ENCODE peak calls at places on chromosomes 11 and 22, in seven cellular contexts. One of them, this sample, is unnamed. For H3K27me3, the result is how much of the 10 kb centered on the place peaks cover.

GRCh38 chr11:35288311-35288710 is 131.0 kb downstream of the SLC1A2 start:
- DNase-seq in left ventricle myocardium inferior: no peak
- DNase-seq in brain microvascular endothelial cell: no peak
- DNase-seq in CD4-positive, CD25-positive, alpha-beta regulatory T cell: no peak
- DNase-seq in lower lobe of right lung: no peak
- DNase-seq in HL-60: no peak
- DNase-seq in heart left ventricle: no peak
- DNase-seq in this sample: no peak

GRCh38 chr22:39433476-39434242 is 23.2 kb upstream of the MGAT3 start:
- DNase-seq in left ventricle myocardium inferior: no peak
- DNase-seq in brain microvascular endothelial cell: no peak
- DNase-seq in CD4-positive, CD25-positive, alpha-beta regulatory T cell: no peak
- DNase-seq in lower lobe of right lung: no peak
- DNase-seq in HL-60: no peak
- DNase-seq in heart left ventricle: peak
- DNase-seq in this sample: no peak

GRCh38 chr11:79363261-79363660 is 77.6 kb downstream of the TENM4 start:
- DNase-seq in left ventricle myocardium inferior: no peak
- DNase-seq in brain microvascular endothelial cell: no peak
- DNase-seq in CD4-positive, CD25-positive, alpha-beta regulatory T cell: no peak
- DNase-seq in lower lobe of right lung: no peak
- DNase-seq in HL-60: no peak
- DNase-seq in heart left ventricle: no peak
- DNase-seq in this sample: no peak

GRCh38 chr11:33912405-33913361 is 20.8 kb upstream of the LMO2 start:
- DNase-seq in left ventricle myocardium inferior: no peak
- DNase-seq in brain microvascular endothelial cell: peak
- DNase-seq in CD4-positive, CD25-positive, alpha-beta regulatory T cell: no peak
- DNase-seq in lower lobe of right lung: no peak
- DNase-seq in HL-60: peak
- DNase-seq in heart left ventricle: peak
- DNase-seq in this sample: no peak

GRCh38 chr11:108144615-108145014 is 23.2 kb downstream of the ACAT1 start:
- DNase-seq in left ventricle myocardium inferior: no peak
- DNase-seq in brain microvascular endothelial cell: no peak
- DNase-seq in CD4-positive, CD25-positive, alpha-beta regulatory T cell: no peak
- DNase-seq in lower lobe of right lung: no peak
- DNase-seq in HL-60: no peak
- DNase-seq in heart left ventricle: no peak
- DNase-seq in this sample: no peak

GRCh38 chr11:18608373-18608772 is 8.8 kb downstream of the MISFA start:
- DNase-seq in left ventricle myocardium inferior: no peak
- DNase-seq in brain microvascular endothelial cell: no peak
- DNase-seq in CD4-positive, CD25-positive, alpha-beta regulatory T cell: no peak
- DNase-seq in lower lobe of right lung: no peak
- DNase-seq in HL-60: no peak
- DNase-seq in heart left ventricle: no peak
- DNase-seq in this sample: no peak

GRCh38 chr11:72010529-72011233 is 12.0 kb downstream of the IL18BP start:
- DNase-seq in left ventricle myocardium inferior: no peak
- DNase-seq in brain microvascular endothelial cell: no peak
- DNase-seq in CD4-positive, CD25-positive, alpha-beta regulatory T cell: no peak
- DNase-seq in lower lobe of right lung: no peak
- DNase-seq in HL-60: no peak
- DNase-seq in heart left ventricle: peak
- DNase-seq in this sample: no peak

GRCh38 chr11:3614742-3615171 is 27.0 kb downstream of the ART5 start:
- DNase-seq in left ventricle myocardium inferior: no peak
- DNase-seq in brain microvascular endothelial cell: no peak
- DNase-seq in CD4-positive, CD25-positive, alpha-beta regulatory T cell: no peak
- DNase-seq in lower lobe of right lung: peak
- DNase-seq in HL-60: peak
- DNase-seq in heart left ventricle: no peak
- DNase-seq in this sample: peak

GRCh38 chr11:100776212-100776896 is 89.3 kb downstream of the ARHGAP42 start:
- DNase-seq in left ventricle myocardium inferior: no peak
- DNase-seq in brain microvascular endothelial cell: peak
- DNase-seq in CD4-positive, CD25-positive, alpha-beta regulatory T cell: no peak
- DNase-seq in lower lobe of right lung: no peak
- DNase-seq in HL-60: no peak
- DNase-seq in heart left ventricle: no peak
- DNase-seq in this sample: no peak

GRCh38 chr11:19680824-19681368 is 31.7 kb upstream of the NAV2 start:
- DNase-seq in left ventricle myocardium inferior: no peak
- DNase-seq in brain microvascular endothelial cell: no peak
- DNase-seq in CD4-positive, CD25-positive, alpha-beta regulatory T cell: no peak
- DNase-seq in lower lobe of right lung: no peak
- DNase-seq in HL-60: no peak
- DNase-seq in heart left ventricle: no peak
- DNase-seq in this sample: no peak

GRCh38 chr22:41528132-41528766 is 16.0 kb downstream of the POLR3H start:
- DNase-seq in left ventricle myocardium inferior: no peak
- DNase-seq in brain microvascular endothelial cell: no peak
- DNase-seq in CD4-positive, CD25-positive, alpha-beta regulatory T cell: no peak
- DNase-seq in lower lobe of right lung: no peak
- DNase-seq in HL-60: no peak
- DNase-seq in heart left ventricle: no peak
- DNase-seq in this sample: no peak

GRCh38 chr11:67665537-67666302 is 8.7 kb downstream of the ALDH3B2 start:
- DNase-seq in left ventricle myocardium inferior: no peak
- DNase-seq in brain microvascular endothelial cell: no peak
- DNase-seq in CD4-positive, CD25-positive, alpha-beta regulatory T cell: no peak
- DNase-seq in lower lobe of right lung: no peak
- DNase-seq in HL-60: no peak
- DNase-seq in heart left ventricle: peak
- DNase-seq in this sample: no peak

GRCh38 chr11:92277871-92278270 is 53.3 kb downstream of the FAT3 start:
- DNase-seq in left ventricle myocardium inferior: no peak
- DNase-seq in brain microvascular endothelial cell: no peak
- DNase-seq in CD4-positive, CD25-positive, alpha-beta regulatory T cell: no peak
- DNase-seq in lower lobe of right lung: no peak
- DNase-seq in HL-60: no peak
- DNase-seq in heart left ventricle: no peak
- DNase-seq in this sample: no peak

DNA sequence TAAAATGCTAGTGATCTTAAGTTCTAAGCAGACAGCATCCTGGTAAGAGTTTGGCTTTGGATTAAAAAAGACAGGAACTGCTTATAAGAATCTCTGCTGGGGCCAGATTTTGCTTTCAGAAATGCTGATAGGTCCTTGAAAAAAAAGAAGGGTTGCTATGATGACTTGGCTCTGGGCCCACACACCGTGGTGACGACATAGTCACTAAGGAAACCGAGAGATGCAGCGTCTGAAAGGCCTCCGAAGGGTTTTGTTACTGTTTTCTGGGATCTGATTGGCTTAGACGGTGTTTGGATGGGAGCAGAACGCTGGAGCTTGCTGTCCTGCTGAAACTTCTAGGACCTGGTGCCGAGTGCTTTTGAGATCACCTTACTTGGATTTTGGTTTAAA is 8.4 kb downstream of the FAM118A start:
- DNase-seq in left ventricle myocardium inferior: peak
- DNase-seq in brain microvascular endothelial cell: peak
- DNase-seq in CD4-positive, CD25-positive, alpha-beta regulatory T cell: peak
- DNase-seq in lower lobe of right lung: peak
- DNase-seq in HL-60: peak
- DNase-seq in heart left ventricle: peak
- DNase-seq in this sample: peak
- H3K27ac ChIP-seq in left ventricle myocardium inferior: peak
- H3K27ac ChIP-seq in brain microvascular endothelial cell: peak
- H3K27ac ChIP-seq in CD4-positive, CD25-positive, alpha-beta regulatory T cell: peak
- H3K27ac ChIP-seq in lower lobe of right lung: peak
- H3K27ac ChIP-seq in HL-60: peak
- H3K27ac ChIP-seq in heart left ventricle: peak
- H3K27ac ChIP-seq in this sample: peak

GRCh38 chr11:44862546-44863101 is 88.1 kb downstream of the TP53I11 start:
- DNase-seq in left ventricle myocardium inferior: no peak
- DNase-seq in brain microvascular endothelial cell: no peak
- DNase-seq in CD4-positive, CD25-positive, alpha-beta regulatory T cell: no peak
- DNase-seq in lower lobe of right lung: no peak
- DNase-seq in HL-60: no peak
- DNase-seq in heart left ventricle: no peak
- DNase-seq in this sample: no peak
- H3K27me3 ChIP-seq in left ventricle myocardium inferior: under half
- H3K27me3 ChIP-seq in brain microvascular endothelial cell: half or more
- H3K27me3 ChIP-seq in CD4-positive, CD25-positive, alpha-beta regulatory T cell: under half
- H3K27me3 ChIP-seq in lower lobe of right lung: under half
- H3K27me3 ChIP-seq in HL-60: under half
- H3K27me3 ChIP-seq in heart left ventricle: under half
- H3K27me3 ChIP-seq in this sample: under half

DNA sequence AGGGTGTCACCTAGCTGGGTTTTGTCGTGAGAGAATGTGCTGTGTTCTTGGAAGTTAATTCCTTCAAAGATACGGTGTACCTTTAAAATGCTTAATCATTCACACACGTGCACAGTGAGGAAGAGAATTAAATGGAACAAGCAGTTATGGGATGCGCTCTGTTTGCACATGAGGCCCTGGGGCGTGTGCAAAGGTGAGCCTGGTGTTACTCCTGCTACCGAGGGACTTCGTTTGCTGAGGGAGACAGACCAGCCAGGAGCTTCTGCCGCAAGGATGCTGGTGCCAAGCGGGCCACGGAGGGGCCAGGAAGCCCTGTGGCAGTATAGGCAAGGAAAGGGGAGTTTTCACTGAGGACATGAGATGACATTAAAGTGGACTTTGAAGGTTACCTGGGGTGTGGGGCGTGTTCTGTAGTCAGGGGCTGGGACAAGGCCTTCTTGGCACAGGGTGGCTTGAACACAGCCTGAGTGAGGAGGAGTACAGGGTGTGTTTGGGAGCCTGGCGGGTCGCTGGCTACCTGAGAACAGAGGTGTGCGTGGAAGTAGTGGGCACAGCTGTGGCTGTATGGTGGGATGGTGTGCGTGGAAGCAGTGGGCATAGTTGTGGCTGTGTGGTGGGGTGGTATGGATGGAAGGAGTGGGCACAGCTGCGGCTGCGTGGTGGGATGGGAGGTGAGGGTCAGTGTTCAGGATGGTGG is 13.5 kb downstream of the TBC1D22A start:
- DNase-seq in left ventricle myocardium inferior: no peak
- DNase-seq in brain microvascular endothelial cell: no peak
- DNase-seq in CD4-positive, CD25-positive, alpha-beta regulatory T cell: no peak
- DNase-seq in lower lobe of right lung: no peak
- DNase-seq in HL-60: no peak
- DNase-seq in heart left ventricle: no peak
- DNase-seq in this sample: no peak
- H3K27ac ChIP-seq in left ventricle myocardium inferior: peak
- H3K27ac ChIP-seq in brain microvascular endothelial cell: no peak
- H3K27ac ChIP-seq in CD4-positive, CD25-positive, alpha-beta regulatory T cell: peak
- H3K27ac ChIP-seq in lower lobe of right lung: peak
- H3K27ac ChIP-seq in HL-60: no peak
- H3K27ac ChIP-seq in heart left ventricle: no peak
- H3K27ac ChIP-seq in this sample: peak

DNA sequence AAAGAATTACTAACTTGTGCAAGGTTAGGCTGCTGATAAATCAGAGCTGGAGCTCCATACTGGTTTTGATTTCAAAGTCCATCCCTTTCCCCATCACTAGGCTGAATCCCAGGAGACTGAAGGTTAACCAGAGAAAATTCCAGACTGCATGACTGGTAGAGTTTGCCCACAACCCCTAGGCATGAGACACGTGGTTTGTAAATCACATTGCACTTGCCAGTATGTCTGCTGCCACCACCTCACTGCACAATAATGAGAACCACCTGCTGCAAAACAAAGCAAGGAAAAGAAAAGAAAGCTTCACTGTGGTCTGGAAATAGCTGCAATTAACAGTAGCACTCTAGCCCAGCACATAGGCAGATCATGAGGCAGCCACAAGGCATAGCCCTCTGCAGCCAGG is 67.6 kb upstream of the NTM start:
- DNase-seq in left ventricle myocardium inferior: no peak
- DNase-seq in brain microvascular endothelial cell: no peak
- DNase-seq in CD4-positive, CD25-positive, alpha-beta regulatory T cell: no peak
- DNase-seq in lower lobe of right lung: no peak
- DNase-seq in HL-60: no peak
- DNase-seq in heart left ventricle: no peak
- DNase-seq in this sample: no peak
- H3K27me3 ChIP-seq in left ventricle myocardium inferior: half or more
- H3K27me3 ChIP-seq in brain microvascular endothelial cell: under half
- H3K27me3 ChIP-seq in CD4-positive, CD25-positive, alpha-beta regulatory T cell: under half
- H3K27me3 ChIP-seq in lower lobe of right lung: under half
- H3K27me3 ChIP-seq in HL-60: under half
- H3K27me3 ChIP-seq in heart left ventricle: under half
- H3K27me3 ChIP-seq in this sample: under half

DNA sequence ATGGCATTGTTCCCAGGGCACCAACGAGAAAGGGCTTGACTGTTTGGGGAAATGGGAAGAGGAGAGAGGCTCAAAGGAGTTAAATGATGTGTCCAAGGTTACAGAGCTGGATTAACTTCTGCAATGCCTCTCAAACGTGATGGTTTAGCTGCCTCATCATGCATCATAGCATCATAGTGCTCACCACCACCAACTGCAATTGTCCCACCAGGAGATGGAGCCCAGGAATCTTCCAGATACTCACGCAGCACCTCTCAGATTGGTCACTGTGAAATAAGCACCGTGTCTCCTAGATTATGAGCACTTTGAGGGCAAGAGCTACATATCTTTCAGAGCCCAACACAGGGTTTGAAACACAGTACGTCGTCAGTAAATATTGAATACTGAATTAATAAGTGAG is 69.2 kb downstream of the PRSS23 start:
- DNase-seq in left ventricle myocardium inferior: no peak
- DNase-seq in brain microvascular endothelial cell: no peak
- DNase-seq in CD4-positive, CD25-positive, alpha-beta regulatory T cell: no peak
- DNase-seq in lower lobe of right lung: no peak
- DNase-seq in HL-60: no peak
- DNase-seq in heart left ventricle: no peak
- DNase-seq in this sample: no peak
- H3K27ac ChIP-seq in left ventricle myocardium inferior: no peak
- H3K27ac ChIP-seq in brain microvascular endothelial cell: no peak
- H3K27ac ChIP-seq in CD4-positive, CD25-positive, alpha-beta regulatory T cell: no peak
- H3K27ac ChIP-seq in lower lobe of right lung: no peak
- H3K27ac ChIP-seq in HL-60: no peak
- H3K27ac ChIP-seq in heart left ventricle: no peak
- H3K27ac ChIP-seq in this sample: no peak

This sample was measured in effector memory CD4-positive, alpha-beta T cell.